ENCODE peak calls at places on chromosomes 3 and 15, in five cellular contexts. Q, A, O, D and M are unnamed samples.
A peak's percentile ranks its signal among the peaks of the same experiment; 100 is the strongest.

GRCh38 chr3:40302784-40303183 is 6.7 kb upstream of the EIF1B start:
- DNase-seq in Q (no peak), A (no peak), O (no peak), D (no peak), M (no peak)

GRCh38 chr3:146476094-146476740 is 6.9 kb upstream of the PLSCR2 start:
- DNase-seq in Q (no peak), A (no peak), O (no peak), D (no peak), M (no peak)

GRCh38 chr15:39587910-39588530 is 7.1 kb downstream of the THBS1 start:
- DNase-seq in Q (no peak), A (no peak), O (no peak), D (peak; percentile 76), M (no peak)

GRCh38 chr3:62361824-62362223 is 11.5 kb downstream of the FEZF2 start:
- DNase-seq in Q (no peak), A (no peak), O (peak; percentile 52), D (no peak), M (no peak)

GRCh38 chr3:151345854-151346253 is 16.5 kb upstream of the P2RY13 start:
- DNase-seq in Q (no peak), A (no peak), O (no peak), D (peak; percentile 70), M (peak; percentile 25)

GRCh38 chr3:136465296-136465695 is 215.2 kb downstream of the PCCB start:
- DNase-seq in Q (no peak), A (no peak), O (no peak), D (peak; percentile 5), M (no peak)

GRCh38 chr15:77187751-77188464 is 117.0 kb upstream of the TSPAN3 start:
- DNase-seq in Q (no peak), A (no peak), O (no peak), D (peak; percentile 87), M (peak; percentile 8)

GRCh38 chr3:13014755-13015285 is 58.4 kb downstream of the IQSEC1 start:
- DNase-seq in Q (no peak), A (no peak), O (no peak), D (no peak), M (no peak)

GRCh38 chr3:124492824-124493223 is 237.4 kb upstream of the UMPS start:
- DNase-seq in Q (peak; percentile 49), A (peak; percentile 23), O (peak; percentile 75), D (peak; percentile 9), M (peak; percentile 83)

GRCh38 chr3:186609247-186609868 is 3.5 kb upstream of the AHSG start:
- DNase-seq in Q (no peak), A (no peak), O (no peak), D (peak; percentile 41), M (peak; percentile 74)

GRCh38 chr15:96247631-96248305 is 82.7 kb upstream of the NR2F2 start:
- DNase-seq in Q (no peak), A (no peak), O (no peak), D (peak; percentile 8), M (no peak)

GRCh38 chr3:178532414-178532813 is 3.8 kb upstream of the KCNMB2 start:
- DNase-seq in Q (no peak), A (no peak), O (no peak), D (peak; percentile 11), M (no peak)

GRCh38 chr15:33086500-33087141 is 107.9 kb downstream of the FMN1 start:
- DNase-seq in Q (no peak), A (no peak), O (no peak), D (peak; percentile 75), M (peak; percentile 63)

GRCh38 chr3:71499477-71499876 is 84.1 kb downstream of the FOXP1 start:
- DNase-seq in Q (no peak), A (no peak), O (no peak), D (no peak), M (no peak)

GRCh38 chr15:37112171-37112570 is 11.8 kb upstream of the MEIS2 start:
- DNase-seq in Q (no peak), A (no peak), O (no peak), D (no peak), M (peak; percentile 31)

GRCh38 chr3:47227678-47228077 is 54.9 kb downstream of the KIF9 start:
- DNase-seq in Q (no peak), A (no peak), O (no peak), D (no peak), M (no peak)

GRCh38 chr15:68352401-68353062 is 75.0 kb downstream of the FEM1B start:
- DNase-seq in Q (no peak), A (no peak), O (no peak), D (peak; percentile 94), M (peak; percentile 94)

GRCh38 chr15:35305906-35306305 is 220.8 kb upstream of the NANOGP8 start:
- DNase-seq in Q (no peak), A (no peak), O (no peak), D (peak; percentile 34), M (peak; percentile 32)

GRCh38 chr3:42118762-42119361 is 27.7 kb downstream of the TRAK1 start:
- DNase-seq in Q (peak; percentile 19), A (no peak), O (peak; percentile 69), D (peak; percentile 31), M (peak; percentile 72)

GRCh38 chr15:67381416-67382045 is 126.9 kb downstream of the IQCH start:
- DNase-seq in Q (no peak), A (no peak), O (no peak), D (no peak), M (no peak)

GRCh38 chr3:119310052-119310451 is 15.9 kb downstream of the ARHGAP31 start:
- DNase-seq in Q (no peak), A (no peak), O (no peak), D (peak; percentile 92), M (peak; percentile 91)

GRCh38 chr3:108589998-108590323 is 439 bp downstream of the DZIP3 start:
- DNase-seq in Q (no peak), A (no peak), O (no peak), D (no peak), M (no peak)

GRCh38 chr15:50117628-50118027 is 1.4 kb downstream of the ATP8B4 start:
- DNase-seq in Q (no peak), A (no peak), O (no peak), D (no peak), M (no peak)

GRCh38 chr3:192063570-192063969 is 602.6 kb downstream of the PYDC2 start:
- DNase-seq in Q (no peak), A (peak; percentile 44), O (peak; percentile 66), D (no peak), M (no peak)
- TF ChIP-seq CTCF in Q (no peak), A (peak; percentile 15), O (peak; percentile 43), D (no peak), M (no peak)

GRCh38 chr3:149883134-149883533 is 70.1 kb downstream of the RNF13 start:
- DNase-seq in Q (no peak), A (no peak), O (no peak), D (no peak), M (no peak)

GRCh38 chr3:149881879-149882278 is 68.9 kb downstream of the RNF13 start:
- DNase-seq in Q (no peak), A (no peak), O (no peak), D (no peak), M (no peak)

GRCh38 chr3:149892371-149892770 is 78.3 kb downstream of the PFN2 start:
- DNase-seq in Q (no peak), A (no peak), O (no peak), D (no peak), M (no peak)

GRCh38 chr3:149886957-149887356 is 73.9 kb downstream of the RNF13 start:
- DNase-seq in Q (no peak), A (no peak), O (peak; percentile 31), D (no peak), M (no peak)
- TF ChIP-seq CTCF in Q (peak; percentile 48), A (no peak), O (peak; percentile 36), D (no peak), M (no peak)

GRCh38 chr3:17954801-17955200 is 212.4 kb upstream of the TBC1D5 start:
- DNase-seq in Q (no peak), A (no peak), O (peak; percentile 43), D (no peak), M (no peak)
- TF ChIP-seq CTCF in Q (no peak), A (no peak), O (no peak), D (no peak), M (no peak)

DNA sequence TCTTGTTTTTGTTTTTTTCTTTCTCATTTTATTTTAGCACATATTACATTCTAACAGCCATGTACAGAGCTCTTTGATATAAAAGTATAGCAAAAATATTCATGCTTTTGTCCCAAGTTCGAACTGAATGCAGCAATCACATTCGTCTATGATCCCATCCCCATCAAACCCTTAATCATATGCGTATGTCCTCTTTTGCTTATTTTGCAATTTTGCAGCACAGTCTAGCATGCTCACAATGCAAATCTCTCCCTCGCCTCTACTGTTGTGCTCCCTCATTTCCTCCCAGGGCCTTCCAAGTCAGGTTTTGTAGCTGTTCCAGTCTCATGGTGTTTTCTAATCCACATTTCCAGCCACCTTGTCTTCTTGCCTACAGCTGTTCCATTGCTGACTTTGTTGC is 144.6 kb upstream of the VEPH1 start:
- DNase-seq in Q (no peak), A (no peak), O (no peak), D (no peak), M (no peak)
- TF ChIP-seq CTCF in Q (no peak), A (no peak), O (no peak), D (no peak), M (no peak)